ENCODE peak calls at places on chromosomes 4 and X, in seven cellular contexts. B is H9, P is NCI-H524, F is AG10803, A is endothelial cell of umbilical vein, C is M059J, I is activated T-helper 1 cell treated with Interleukin-2 at 50 U/mL for 16 hours. T is an unnamed sample.
A peak's percentile ranks its signal among the peaks of the same experiment; 100 is the strongest.

GRCh38 chr4:51907001-51907669 is 64.2 kb downstream of the DCUN1D4 start:
- DNase-seq in B (no peak), P (no peak), F (no peak), A (peak; percentile 86), C (no peak), I (no peak), T (no peak)

GRCh38 chr4:182175788-182176519 is 67.2 kb upstream of the TENM3 start:
- DNase-seq in B (no peak), P (no peak), F (no peak), A (no peak), C (peak; percentile 23), I (no peak), T (no peak)

GRCh38 chrX:75113664-75114063 is 42.4 kb downstream of the ABCB7 start:
- DNase-seq in B (no peak), P (no peak), F (no peak), A (no peak), C (no peak), I (no peak), T (no peak)

GRCh38 chr4:19772581-19772980 is 479.1 kb upstream of the SLIT2 start:
- DNase-seq in B (no peak), P (no peak), F (no peak), A (no peak), C (no peak), I (no peak), T (no peak)

GRCh38 chr4:109040441-109040840 is 262.0 kb downstream of the COL25A1 start:
- DNase-seq in B (no peak), P (no peak), F (peak; percentile 49), A (no peak), C (peak; percentile 31), I (no peak), T (no peak)

GRCh38 chrX:110600745-110601310 is 194.8 kb downstream of the CHRDL1 start:
- DNase-seq in B (no peak), P (peak; percentile 32), F (no peak), A (no peak), C (peak; percentile 92), I (no peak), T (no peak)

GRCh38 chr4:110163327-110164070 is 34.9 kb downstream of the ELOVL6 start:
- DNase-seq in B (no peak), P (no peak), F (peak; percentile 80), A (no peak), C (peak; percentile 86), I (no peak), T (no peak)

GRCh38 chrX:69238960-69239231 is 73.6 kb upstream of the PJA1 start:
- DNase-seq in B (no peak), P (no peak), F (no peak), A (no peak), C (no peak), I (no peak), T (no peak)

GRCh38 chrX:126164689-126165400 is 1.2 kb downstream of the DCAF12L2 start:
- DNase-seq in B (no peak), P (no peak), F (no peak), A (no peak), C (no peak), I (no peak), T (no peak)

GRCh38 chr4:77347341-77347740 is 190.3 kb downstream of the CCNG2 start:
- DNase-seq in B (no peak), P (no peak), F (peak; percentile 13), A (no peak), C (no peak), I (no peak), T (no peak)

GRCh38 chr4:186644737-186645261 is 78.9 kb downstream of the FAT1 start:
- DNase-seq in B (no peak), P (no peak), F (no peak), A (no peak), C (peak; percentile 48), I (no peak), T (no peak)

GRCh38 chrX:39504850-39505259 is 592.9 kb downstream of the BCOR start:
- DNase-seq in B (no peak), P (no peak), F (peak; percentile 9), A (no peak), C (no peak), I (no peak), T (no peak)

GRCh38 chrX:15116900-15117299 is 153.0 kb downstream of the ASB9 start:
- DNase-seq in B (no peak), P (no peak), F (no peak), A (no peak), C (no peak), I (no peak), T (no peak)

T was measured in ecto neural progenitor cell.